ENCODE peak calls at places on chromosomes 12 and 14, in eight cellular contexts. H, F, D, X, N, W, L and J are unnamed samples.

GRCh38 chr14:61616524-61617185 is 78.7 kb upstream of the HIF1A start:
- DNase-seq in N (no peak), F (no peak), L (no peak), W (no peak), X (no peak), H (no peak), D (no peak), J (no peak)

GRCh38 chr12:68069276-68069675 is 80.0 kb downstream of the IFNG-AS1 start:
- DNase-seq in X (no peak), D (no peak), N (no peak), L (no peak), W (no peak), F (no peak), H (no peak), J (no peak)

GRCh38 chr12:129771238-129771637 is 132.6 kb downstream of the TMEM132D start:
- DNase-seq in N (no peak), W (no peak), D (no peak), F (no peak), H (no peak), L (no peak), X (no peak), J (no peak)

GRCh38 chr12:90546511-90546910 is 408.5 kb downstream of the CCER1 start:
- DNase-seq in X (no peak), N (no peak), D (no peak), H (no peak), L (no peak), W (no peak), F (no peak), J (no peak)

GRCh38 chr12:111546758-111547383 is 52.2 kb downstream of the ATXN2 start:
- DNase-seq in F (no peak), D (no peak), X (no peak), H (no peak), N (no peak), L (no peak), W (no peak), J (no peak)

GRCh38 chr14:63186453-63186852 is 17.8 kb upstream of the RHOJ start:
- DNase-seq in D (no peak), L (no peak), H (no peak), F (no peak), W (no peak), X (no peak), N (no peak), J (no peak)

GRCh38 chr12:84172823-84173424 is 739.7 kb downstream of the SLC6A15 start:
- DNase-seq in H (no peak), F (no peak), D (no peak), N (no peak), L (no peak), X (no peak), W (no peak), J (no peak)

GRCh38 chr14:62957562-62957961 is 87.7 kb downstream of the KCNH5 start:
- DNase-seq in D (no peak), F (no peak), N (no peak), H (no peak), L (no peak), X (no peak), W (no peak), J (no peak)

GRCh38 chr14:33198684-33199083 is 260.0 kb downstream of the NPAS3 start:
- DNase-seq in N (no peak), W (no peak), D (no peak), F (no peak), X (no peak), L (no peak), H (no peak), J (no peak)

GRCh38 chr14:50501642-50502041 is 30.7 kb downstream of the MAP4K5 start:
- DNase-seq in F (peak), X (no peak), W (no peak), L (no peak), N (no peak), H (no peak), D (no peak), J (no peak)

GRCh38 chr14:65002586-65003210 is 16.0 kb downstream of the FNTB start:
- DNase-seq in D (no peak), L (no peak), N (no peak), X (no peak), F (no peak), H (no peak), W (no peak), J (no peak)

GRCh38 chr12:32569256-32569655 is 109.8 kb upstream of the DNM1L start:
- DNase-seq in W (no peak), H (no peak), N (no peak), F (no peak), L (no peak), X (no peak), D (no peak), J (no peak)

GRCh38 chr12:28017873-28018255 is 45.3 kb upstream of the PTHLH start:
- DNase-seq in X (no peak), F (no peak), N (no peak), L (no peak), W (no peak), H (no peak), D (no peak), J (no peak)

GRCh38 chr12:103771466-103771865 is 69.6 kb downstream of the NT5DC3 start:
- DNase-seq in W (no peak), D (peak), N (no peak), H (peak), L (no peak), F (peak), X (peak), J (peak)

GRCh38 chr14:101636081-101636560 is 74.8 kb downstream of the DIO3 start:
- DNase-seq in L (no peak), H (no peak), X (no peak), F (no peak), N (peak), W (no peak), D (no peak), J (no peak)

GRCh38 chr12:116160196-116160595 is 117.3 kb downstream of the MED13L start:
- DNase-seq in H (no peak), F (peak), L (no peak), X (no peak), W (no peak), N (no peak), D (no peak), J (no peak)

GRCh38 chr12:6230321-6231110 is 30.3 kb downstream of the CD9 start:
- DNase-seq in H (peak), F (no peak), D (no peak), X (no peak), N (peak), W (peak), L (peak), J (peak)

GRCh38 chr14:75469606-75470237 is 41.9 kb downstream of the JDP2 start:
- DNase-seq in X (no peak), D (no peak), L (no peak), F (no peak), H (peak), W (peak), N (no peak), J (peak)

GRCh38 chr12:122946690-122947271 is 19.5 kb downstream of the ABCB9 start:
- DNase-seq in W (peak), L (peak), X (peak), H (peak), F (peak), N (peak), D (no peak), J (peak)

GRCh38 chr14:92496458-92496857 is 17.1 kb upstream of the RIN3 start:
- DNase-seq in W (no peak), N (no peak), H (no peak), F (no peak), X (no peak), L (no peak), D (no peak), J (no peak)

GRCh38 chr12:121781751-121782615 is 11.5 kb downstream of the RHOF start:
- DNase-seq in H (no peak), X (no peak), N (no peak), F (no peak), W (no peak), D (no peak), L (no peak), J (no peak)

GRCh38 chr14:104925941-104926609 is 1.4 kb downstream of the PLD4 start:
- DNase-seq in N (no peak), X (no peak), H (no peak), L (no peak), W (no peak), D (no peak), F (no peak), J (no peak)

GRCh38 chr12:101305226-101305779 is 25.4 kb downstream of the UTP20 start:
- DNase-seq in N (no peak), X (no peak), H (no peak), L (no peak), D (no peak), F (no peak), W (no peak), J (no peak)

GRCh38 chr14:66709292-66709691 is 201.3 kb downstream of the GPHN start:
- DNase-seq in W (no peak), L (no peak), D (no peak), X (no peak), F (no peak), H (no peak), N (no peak), J (no peak)

GRCh38 chr14:26281280-26281998 is 316.4 kb downstream of the NOVA1 start:
- DNase-seq in L (no peak), F (peak), N (no peak), X (no peak), H (no peak), W (no peak), D (no peak), J (no peak)

GRCh38 chr12:20404576-20405346 is 36.4 kb downstream of the PDE3A start:
- DNase-seq in D (peak), L (peak), W (no peak), H (peak), X (no peak), N (no peak), F (no peak), J (peak)
- TF ChIP-seq EP300 in D (no peak), L (peak), W (no peak), H (no peak), X (no peak), N (no peak), F (no peak), J (no peak)

GRCh38 chr12:47736216-47736615 is 10.9 kb upstream of the ENDOU start:
- DNase-seq in N (no peak), H (no peak), F (no peak), L (no peak), W (no peak), X (no peak), D (peak), J (no peak)

GRCh38 chr12:47736877-47737676 is 11.8 kb upstream of the ENDOU start:
- DNase-seq in H (peak), X (peak), L (peak), F (no peak), W (peak), N (no peak), D (peak), J (peak)

GRCh38 chr12:47733142-47733541 is 7.9 kb upstream of the ENDOU start:
- DNase-seq in D (no peak), L (no peak), X (no peak), N (no peak), W (no peak), H (no peak), F (no peak), J (no peak)

GRCh38 chr12:47735649-47736048 is 10.4 kb upstream of the ENDOU start:
- DNase-seq in D (no peak), X (no peak), H (no peak), N (no peak), W (no peak), L (no peak), F (no peak), J (no peak)

DNA sequence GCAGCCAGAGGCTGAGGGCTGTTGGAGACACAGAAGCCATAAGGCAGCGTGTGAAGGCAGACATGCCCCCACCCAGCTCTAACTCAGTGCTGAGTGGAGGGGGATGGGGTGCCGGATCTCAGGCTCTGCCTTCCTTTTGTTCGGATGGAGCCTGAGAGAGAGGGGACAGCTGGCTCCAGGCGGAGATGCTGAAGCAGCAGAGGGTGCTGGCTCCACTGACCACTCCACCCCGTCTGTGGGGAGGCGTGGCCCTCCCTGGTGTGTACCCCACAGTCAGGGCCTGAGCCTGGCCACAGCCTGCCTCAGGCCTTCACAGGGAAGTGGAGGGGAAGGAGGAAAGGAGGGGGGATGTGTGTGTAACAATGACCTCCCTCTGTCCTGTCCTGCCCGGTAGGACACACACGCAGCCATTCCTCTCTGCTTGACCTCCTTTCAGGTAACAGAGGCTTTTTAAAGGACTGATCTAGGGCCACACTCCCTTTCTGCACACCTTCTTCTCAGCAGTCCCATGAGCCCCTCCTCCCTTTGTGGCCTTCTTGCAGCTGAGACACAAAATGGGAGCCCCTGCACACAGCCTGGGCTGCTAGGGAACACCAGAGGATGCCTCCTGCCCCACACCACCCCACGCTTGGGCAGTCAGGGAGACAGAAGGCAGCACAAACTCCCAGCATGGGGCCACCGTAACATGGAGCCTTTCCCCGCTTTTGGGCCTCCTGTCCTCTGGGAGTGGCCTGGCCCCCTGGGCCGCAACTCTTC is 9.6 kb upstream of the ENDOU start:
- DNase-seq in F (no peak), W (no peak), L (no peak), X (peak), D (peak), H (no peak), N (no peak), J (no peak)
- TF ChIP-seq CTCF in F (no peak), W (no peak), L (no peak), X (no peak), D (no peak), H (no peak), N (no peak), J (no peak)

DNA sequence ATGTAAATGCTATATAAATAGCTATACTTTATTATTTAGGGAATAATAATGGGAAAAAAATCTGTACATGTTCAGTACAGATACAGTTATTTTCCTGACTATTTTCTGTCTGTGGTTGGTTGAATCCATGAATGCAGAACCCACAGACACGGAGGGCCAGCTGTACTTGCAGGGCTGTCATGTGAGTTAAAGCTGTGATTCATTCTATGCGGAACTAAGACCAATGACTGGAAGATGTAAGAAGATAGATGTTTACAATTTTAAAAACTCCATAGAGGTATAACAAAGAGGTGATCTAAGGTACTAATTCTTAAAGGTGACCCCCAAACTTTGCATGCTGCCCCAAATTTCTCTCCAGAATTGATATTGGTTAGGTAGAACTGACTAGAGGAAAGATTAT is 14.6 kb downstream of the PCNX4 start:
- DNase-seq in N (no peak), X (no peak), H (no peak), L (no peak), W (no peak), D (no peak), F (no peak), J (no peak)
- TF ChIP-seq EP300 in N (no peak), X (no peak), H (no peak), L (peak), W (no peak), D (no peak), F (no peak), J (no peak)

GRCh38 chr12:39443704-39444234 is 849 bp upstream of the KIF21A start:
- DNase-seq in N (no peak), F (peak), W (no peak), H (no peak), X (no peak), D (no peak), L (no peak), J (no peak)

GRCh38 chr12:39441963-39442894 is 691 bp downstream of the KIF21A start:
- DNase-seq in D (peak), X (peak), F (peak), N (no peak), L (peak), H (no peak), W (peak), J (peak)

GRCh38 chr12:39441189-39441962 is 1.5 kb downstream of the KIF21A start:
- DNase-seq in N (no peak), D (no peak), W (no peak), L (no peak), H (no peak), F (no peak), X (no peak), J (no peak)

GRCh38 chr12:39440781-39441180 is 2.1 kb downstream of the KIF21A start:
- DNase-seq in D (no peak), H (no peak), L (no peak), W (no peak), N (no peak), F (no peak), X (no peak), J (no peak)

DNA sequence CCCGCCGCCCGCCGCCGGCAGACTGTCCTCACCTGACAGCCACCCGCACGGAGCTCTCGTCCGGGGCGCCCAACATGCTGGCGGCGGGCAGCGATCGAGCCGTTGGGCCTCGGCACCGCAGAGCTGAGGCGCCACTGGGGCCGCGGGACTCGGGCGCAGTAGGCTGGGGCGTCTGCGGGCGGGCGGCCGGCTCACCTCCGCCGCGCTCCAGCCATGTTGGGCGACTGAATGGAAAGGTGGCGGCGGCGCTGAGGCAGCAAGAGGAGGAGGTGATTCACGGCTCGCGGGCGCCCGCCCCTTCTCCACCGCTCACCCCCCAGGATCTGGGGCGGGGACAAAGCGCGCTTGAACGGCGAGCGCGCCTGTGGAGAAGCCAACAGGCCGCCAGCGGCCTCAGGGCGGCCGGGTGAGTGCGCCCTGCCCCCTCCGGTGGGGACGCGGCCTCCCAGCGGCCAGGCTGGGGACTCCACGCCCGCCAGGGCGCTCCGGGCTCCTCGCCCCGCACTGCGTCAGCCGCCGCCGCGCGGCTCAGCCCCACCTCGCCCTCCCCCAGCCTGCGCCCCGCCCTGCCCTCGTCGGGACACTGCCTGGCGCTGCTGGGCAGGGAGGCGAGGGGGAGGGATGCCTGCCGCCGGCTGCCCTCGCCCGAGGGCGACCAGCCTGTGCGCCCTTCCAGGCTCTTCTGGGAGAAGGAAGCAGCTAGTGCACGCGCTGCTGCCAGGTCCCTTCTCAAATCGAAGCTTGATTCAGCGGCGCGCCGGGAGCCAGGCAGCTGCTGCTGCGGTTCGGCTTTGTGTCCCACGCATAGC is at the start of gene KIF21A:
- DNase-seq in D (peak), N (peak), H (peak), F (peak), L (peak), W (peak), X (peak), J (peak)
- TF ChIP-seq CTCF in D (peak), N (peak), H (peak), F (peak), L (peak), W (peak), X (peak), J (peak)

GRCh38 chr14:53152627-53152908 is 555 bp downstream of the DDHD1 start:
- DNase-seq in X (no peak), W (no peak), H (no peak), L (no peak), N (no peak), F (no peak), D (no peak), J (no peak)

GRCh38 chr14:53153702-53154112 is 584 bp upstream of the DDHD1 start:
- DNase-seq in D (no peak), L (no peak), F (no peak), H (no peak), W (no peak), N (no peak), X (no peak), J (no peak)

GRCh38 chr14:53151523-53151866 is 1.6 kb downstream of the DDHD1 start:
- DNase-seq in L (no peak), F (no peak), H (no peak), W (no peak), X (no peak), N (no peak), D (no peak), J (no peak)

GRCh38 chr14:53151867-53152626 is 1.1 kb downstream of the DDHD1 start:
- DNase-seq in X (peak), L (peak), N (no peak), H (peak), W (peak), F (peak), D (peak), J (peak)

DNA sequence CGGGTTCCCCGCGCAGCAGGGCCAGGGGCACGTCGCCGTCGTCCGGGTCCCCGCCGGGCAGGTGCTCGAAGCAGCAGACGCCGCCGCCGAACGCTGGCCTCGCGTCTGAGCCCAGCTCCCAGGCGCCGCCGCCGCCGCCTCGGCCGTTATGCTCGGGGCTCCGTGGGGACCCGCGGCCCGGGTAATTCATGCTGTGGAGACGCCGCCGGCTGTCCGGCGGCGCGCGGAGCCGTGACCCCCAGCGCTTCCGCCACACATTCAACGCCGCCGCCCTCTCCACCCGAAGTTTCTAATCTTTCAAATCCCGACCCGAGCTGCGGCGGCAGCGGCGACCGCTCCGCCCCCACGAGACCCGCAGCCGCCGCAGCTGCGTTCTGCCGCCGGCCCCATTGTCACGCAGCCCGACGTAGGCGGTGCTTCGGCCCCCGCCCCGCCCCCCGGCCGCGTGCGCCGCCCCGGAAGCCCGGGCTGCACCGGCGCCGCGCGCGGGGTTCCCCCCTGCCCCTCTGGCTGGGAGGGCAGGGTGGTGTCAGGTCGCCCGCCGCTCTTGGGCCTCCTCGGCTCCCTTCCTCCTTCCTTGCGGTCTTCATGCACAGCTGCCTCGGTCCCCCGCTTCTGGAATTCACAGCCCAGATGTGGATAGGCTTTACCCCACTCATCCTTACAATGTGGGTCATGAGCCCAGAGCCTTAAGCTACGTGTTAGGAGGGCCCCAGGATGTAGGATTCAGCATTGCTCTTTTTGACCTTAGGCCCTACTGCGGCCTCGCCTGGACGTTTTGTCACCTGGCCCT is at the start of gene DDHD1:
- DNase-seq in L (peak), X (peak), F (peak), N (peak), W (peak), D (peak), H (peak), J (peak)
- TF ChIP-seq EP300 in L (peak), X (no peak), F (no peak), N (no peak), W (no peak), D (no peak), H (no peak), J (no peak)

GRCh38 chr12:110403146-110403974 is at the start of gene ANAPC7:
- DNase-seq in X (peak), N (peak), D (peak), L (peak), H (peak), W (peak), F (peak), J (peak)
- TF ChIP-seq CTCF in X (no peak), N (no peak), D (no peak), L (peak), H (no peak), W (no peak), F (no peak), J (no peak)